ENCODE peak calls at places on chromosomes 11 and 22, in seven cellular contexts. H is NCI-H2081, V is MCF 10A, P is NT2/D1, S is ELF-1, G is A673, R is GM18507. J is an unnamed sample.

GRCh38 chr11:2196970-2197770 is 25.6 kb upstream of the TH start:
- DNase-seq in H (peak; percentile 75), V (peak; percentile 70), P (peak; percentile 66), S (peak; percentile 89), G (peak; percentile 58), R (peak; percentile 50), J (peak; percentile 81)

GRCh38 chr11:126341760-126342161 is 13.7 kb upstream of the ST3GAL4 start:
- DNase-seq in H (no peak), V (peak; percentile 79), P (no peak), S (peak; percentile 39), G (peak; percentile 94), R (no peak), J (no peak)

GRCh38 chr11:67287355-67288197 is 1.5 kb upstream of the ANKRD13D start:
- DNase-seq in H (no peak), V (no peak), P (no peak), S (no peak), G (no peak), R (no peak), J (no peak)

GRCh38 chr11:88420165-88420781 is 82.7 kb upstream of the CTSC start:
- DNase-seq in H (no peak), V (peak; percentile 91), P (no peak), S (peak; percentile 6), G (no peak), R (no peak), J (no peak)

GRCh38 chr22:20464096-20464614 is 26.5 kb upstream of the SCARF2 start:
- DNase-seq in H (no peak), V (no peak), P (no peak), S (no peak), G (no peak), R (peak; percentile 30), J (peak; percentile 49)

GRCh38 chr11:122337241-122338176 is 221.5 kb upstream of the BLID start:
- DNase-seq in H (no peak), V (no peak), P (no peak), S (no peak), G (no peak), R (no peak), J (no peak)

GRCh38 chr11:2203440-2204259 is 32.0 kb upstream of the TH start:
- DNase-seq in H (no peak), V (no peak), P (no peak), S (no peak), G (no peak), R (no peak), J (no peak)

GRCh38 chr22:16953206-16954059 is 54.6 kb downstream of the GAB4 start:
- DNase-seq in H (no peak), V (no peak), P (no peak), S (no peak), G (no peak), R (no peak), J (no peak)

GRCh38 chr11:87437133-87437843 is 399.6 kb downstream of the TMEM135 start:
- DNase-seq in H (no peak), V (no peak), P (no peak), S (no peak), G (no peak), R (no peak), J (no peak)

GRCh38 chr22:22952531-22953295 is 65.1 kb downstream of the IGLL5 start:
- DNase-seq in H (no peak), V (no peak), P (no peak), S (no peak), G (no peak), R (no peak), J (no peak)

GRCh38 chr11:66288138-66288865 is 641 bp downstream of the YIF1A start:
- DNase-seq in H (no peak), V (no peak), P (no peak), S (no peak), G (no peak), R (no peak), J (no peak)

GRCh38 chr22:26394787-26395186 is 34.3 kb upstream of the ASPHD2 start:
- DNase-seq in H (peak; percentile 13), V (no peak), P (peak; percentile 68), S (peak; percentile 66), G (no peak), R (no peak), J (no peak)

GRCh38 chr11:109619498-109619897 is 197.5 kb downstream of the C11orf87 start:
- DNase-seq in H (no peak), V (peak; percentile 45), P (no peak), S (no peak), G (no peak), R (no peak), J (no peak)

GRCh38 chr11:45538363-45538762 is 127.1 kb downstream of the CHST1 start:
- DNase-seq in H (no peak), V (no peak), P (no peak), S (no peak), G (no peak), R (no peak), J (no peak)

GRCh38 chr11:130049260-130049659 is 20.4 kb upstream of the APLP2 start:
- DNase-seq in H (no peak), V (no peak), P (no peak), S (no peak), G (no peak), R (no peak), J (no peak)

J was measured in activated naive CD8-positive, alpha-beta T cell treated with anti-CD3 and anti-CD28 coated beads, Interleukin-2, amount 50 U/mL, for 24 hours.